ENCODE peak calls at places on chromosomes 4 and X, in eight cellular contexts. N, H, R, O, T, I, W and A are unnamed samples.

GRCh38 chr4:80263541-80264351 is 2.7 kb upstream of the FGF5 start:
- DNase-seq in H (no peak), I (no peak), O (no peak), R (no peak), N (no peak), T (no peak), W (no peak), A (no peak)

GRCh38 chrX:44063611-44064010 is 90.4 kb upstream of the NDP start:
- DNase-seq in N (no peak), H (no peak), W (no peak), O (no peak), I (no peak), R (no peak), T (no peak), A (no peak)

GRCh38 chrX:13669246-13669689 is 16.3 kb downstream of the TCEANC start:
- DNase-seq in R (no peak), O (no peak), W (peak), I (no peak), T (peak), N (peak), H (peak), A (no peak)

GRCh38 chrX:136768469-136769084 is 12.2 kb downstream of the ARHGEF6 start:
- DNase-seq in O (peak), H (no peak), W (peak), R (peak), N (peak), I (peak), T (peak), A (no peak)

GRCh38 chr4:185793716-185794115 is 18.3 kb downstream of the SORBS2 start:
- DNase-seq in W (no peak), N (no peak), T (no peak), O (no peak), H (no peak), I (no peak), R (no peak), A (no peak)

GRCh38 chr4:17662694-17663093 is 48.3 kb downstream of the MED28 start:
- DNase-seq in T (no peak), W (no peak), H (no peak), I (no peak), N (no peak), R (no peak), O (no peak), A (no peak)

GRCh38 chr4:83115000-83115399 is 471 bp upstream of the PLAC8 start:
- DNase-seq in N (no peak), T (no peak), R (no peak), W (no peak), O (no peak), I (no peak), H (no peak), A (no peak)

GRCh38 chr4:73417973-73418372 is 13.9 kb downstream of the ALB start:
- DNase-seq in R (no peak), I (no peak), H (no peak), W (no peak), O (no peak), N (no peak), T (no peak), A (peak)

GRCh38 chr4:94506822-94507221 is 55.1 kb downstream of the PDLIM5 start:
- DNase-seq in I (no peak), R (no peak), H (peak), O (no peak), N (no peak), W (no peak), T (no peak), A (no peak)